ENCODE peak calls at places on chromosomes 11 and 22, in eight cellular contexts. One of them, this sample, is unnamed.

GRCh38 chr11:92557848-92558247 is 333.2 kb downstream of the FAT3 start:
- DNase-seq in brain microvascular endothelial cell: peak; percentile 5
- DNase-seq in activated T-cell treated with anti-CD3 and anti-CD28 coated beads for 1 hour: no peak
- DNase-seq in stimulated activated CD4-positive, alpha-beta T cell treated with anti-CD3 and anti-CD28 coated beads, Interleukin-4, amount 100 ng/mL, for 48 hours: no peak
- DNase-seq in fibroblast of pulmonary artery: no peak
- DNase-seq in HFF-Myc: no peak
- DNase-seq in AML-193: no peak
- DNase-seq in left lung: no peak
- DNase-seq in this sample: no peak

GRCh38 chr11:124776865-124777645 is 15.0 kb upstream of the ESAM start:
- DNase-seq in brain microvascular endothelial cell: no peak
- DNase-seq in activated T-cell treated with anti-CD3 and anti-CD28 coated beads for 1 hour: no peak
- DNase-seq in stimulated activated CD4-positive, alpha-beta T cell treated with anti-CD3 and anti-CD28 coated beads, Interleukin-4, amount 100 ng/mL, for 48 hours: no peak
- DNase-seq in fibroblast of pulmonary artery: no peak
- DNase-seq in HFF-Myc: no peak
- DNase-seq in AML-193: no peak
- DNase-seq in left lung: no peak
- DNase-seq in this sample: peak; percentile 84

GRCh38 chr11:84019576-84020194 is 733.5 kb upstream of the CCDC90B start:
- DNase-seq in brain microvascular endothelial cell: peak; percentile 70
- DNase-seq in activated T-cell treated with anti-CD3 and anti-CD28 coated beads for 1 hour: no peak
- DNase-seq in stimulated activated CD4-positive, alpha-beta T cell treated with anti-CD3 and anti-CD28 coated beads, Interleukin-4, amount 100 ng/mL, for 48 hours: no peak
- DNase-seq in fibroblast of pulmonary artery: peak; percentile 47
- DNase-seq in HFF-Myc: no peak
- DNase-seq in AML-193: no peak
- DNase-seq in left lung: no peak
- DNase-seq in this sample: no peak

GRCh38 chr11:69380921-69381581 is 87.1 kb downstream of the MYEOV start:
- DNase-seq in brain microvascular endothelial cell: no peak
- DNase-seq in activated T-cell treated with anti-CD3 and anti-CD28 coated beads for 1 hour: no peak
- DNase-seq in stimulated activated CD4-positive, alpha-beta T cell treated with anti-CD3 and anti-CD28 coated beads, Interleukin-4, amount 100 ng/mL, for 48 hours: no peak
- DNase-seq in fibroblast of pulmonary artery: no peak
- DNase-seq in HFF-Myc: no peak
- DNase-seq in AML-193: no peak
- DNase-seq in left lung: no peak
- DNase-seq in this sample: peak; percentile 73

GRCh38 chr22:48336339-48337060 is 1491.2 kb downstream of the BRD1 start:
- DNase-seq in brain microvascular endothelial cell: no peak
- DNase-seq in activated T-cell treated with anti-CD3 and anti-CD28 coated beads for 1 hour: no peak
- DNase-seq in stimulated activated CD4-positive, alpha-beta T cell treated with anti-CD3 and anti-CD28 coated beads, Interleukin-4, amount 100 ng/mL, for 48 hours: no peak
- DNase-seq in fibroblast of pulmonary artery: no peak
- DNase-seq in HFF-Myc: no peak
- DNase-seq in AML-193: no peak
- DNase-seq in left lung: no peak
- DNase-seq in this sample: no peak

GRCh38 chr11:32916994-32917393 is 24.4 kb downstream of the QSER1 start:
- DNase-seq in brain microvascular endothelial cell: no peak
- DNase-seq in activated T-cell treated with anti-CD3 and anti-CD28 coated beads for 1 hour: no peak
- DNase-seq in stimulated activated CD4-positive, alpha-beta T cell treated with anti-CD3 and anti-CD28 coated beads, Interleukin-4, amount 100 ng/mL, for 48 hours: no peak
- DNase-seq in fibroblast of pulmonary artery: no peak
- DNase-seq in HFF-Myc: no peak
- DNase-seq in AML-193: no peak
- DNase-seq in left lung: no peak
- DNase-seq in this sample: no peak

GRCh38 chr11:96781082-96781481 is 391.3 kb downstream of the JRKL start:
- DNase-seq in brain microvascular endothelial cell: no peak
- DNase-seq in activated T-cell treated with anti-CD3 and anti-CD28 coated beads for 1 hour: no peak
- DNase-seq in stimulated activated CD4-positive, alpha-beta T cell treated with anti-CD3 and anti-CD28 coated beads, Interleukin-4, amount 100 ng/mL, for 48 hours: no peak
- DNase-seq in fibroblast of pulmonary artery: peak; percentile 10
- DNase-seq in HFF-Myc: no peak
- DNase-seq in AML-193: no peak
- DNase-seq in left lung: no peak
- DNase-seq in this sample: no peak

GRCh38 chr11:12460441-12460840 is 83.1 kb downstream of the PARVA start:
- DNase-seq in brain microvascular endothelial cell: peak; percentile 50
- DNase-seq in activated T-cell treated with anti-CD3 and anti-CD28 coated beads for 1 hour: no peak
- DNase-seq in stimulated activated CD4-positive, alpha-beta T cell treated with anti-CD3 and anti-CD28 coated beads, Interleukin-4, amount 100 ng/mL, for 48 hours: no peak
- DNase-seq in fibroblast of pulmonary artery: no peak
- DNase-seq in HFF-Myc: no peak
- DNase-seq in AML-193: no peak
- DNase-seq in left lung: no peak
- DNase-seq in this sample: no peak

GRCh38 chr11:6531267-6531752 is 34.2 kb downstream of the DNHD1 start:
- DNase-seq in brain microvascular endothelial cell: peak; percentile 41
- DNase-seq in activated T-cell treated with anti-CD3 and anti-CD28 coated beads for 1 hour: no peak
- DNase-seq in stimulated activated CD4-positive, alpha-beta T cell treated with anti-CD3 and anti-CD28 coated beads, Interleukin-4, amount 100 ng/mL, for 48 hours: no peak
- DNase-seq in fibroblast of pulmonary artery: peak; percentile 70
- DNase-seq in HFF-Myc: peak; percentile 33
- DNase-seq in AML-193: peak; percentile 49
- DNase-seq in left lung: no peak
- DNase-seq in this sample: no peak

GRCh38 chr11:62464655-62465054 is 45.8 kb downstream of the SCGB1A1 start:
- DNase-seq in brain microvascular endothelial cell: no peak
- DNase-seq in activated T-cell treated with anti-CD3 and anti-CD28 coated beads for 1 hour: no peak
- DNase-seq in stimulated activated CD4-positive, alpha-beta T cell treated with anti-CD3 and anti-CD28 coated beads, Interleukin-4, amount 100 ng/mL, for 48 hours: no peak
- DNase-seq in fibroblast of pulmonary artery: no peak
- DNase-seq in HFF-Myc: no peak
- DNase-seq in AML-193: no peak
- DNase-seq in left lung: no peak
- DNase-seq in this sample: no peak